ENCODE peak calls at places on chromosomes 7 and 10, in four cellular contexts. One of them, this sample, is unnamed.

GRCh38 chr10:50426485-50426884 is 175.2 kb upstream of the ASAH2 start:
- DNase-seq in stimulated activated CD4-positive, alpha-beta T cell treated with anti-CD3 and anti-CD28 coated beads, Interleukin-1b, Interleukin-23, amount 100 ng/mL, for 4 hours: no peak
- DNase-seq in frontal cortex: no peak
- DNase-seq in NCI-H345: no peak
- DNase-seq in this sample: no peak

GRCh38 chr10:43420369-43421200 is 11.6 kb upstream of the HNRNPF start:
- DNase-seq in frontal cortex: peak
- DNase-seq in stimulated activated CD4-positive, alpha-beta T cell treated with anti-CD3 and anti-CD28 coated beads, Interleukin-1b, Interleukin-23, amount 100 ng/mL, for 4 hours: peak
- DNase-seq in NCI-H345: peak
- DNase-seq in this sample: peak

GRCh38 chr7:30681262-30682130 is 760 bp downstream of the CRHR2 start:
- DNase-seq in frontal cortex: no peak
- DNase-seq in NCI-H345: no peak
- DNase-seq in stimulated activated CD4-positive, alpha-beta T cell treated with anti-CD3 and anti-CD28 coated beads, Interleukin-1b, Interleukin-23, amount 100 ng/mL, for 4 hours: no peak
- DNase-seq in this sample: no peak

GRCh38 chr10:78913219-78914059 is 155.3 kb upstream of the ZMIZ1 start:
- DNase-seq in NCI-H345: peak
- DNase-seq in stimulated activated CD4-positive, alpha-beta T cell treated with anti-CD3 and anti-CD28 coated beads, Interleukin-1b, Interleukin-23, amount 100 ng/mL, for 4 hours: no peak
- DNase-seq in frontal cortex: peak
- DNase-seq in this sample: peak

GRCh38 chr10:80443531-80443974 is 10.6 kb upstream of the TSPAN14 start:
- DNase-seq in frontal cortex: no peak
- DNase-seq in stimulated activated CD4-positive, alpha-beta T cell treated with anti-CD3 and anti-CD28 coated beads, Interleukin-1b, Interleukin-23, amount 100 ng/mL, for 4 hours: no peak
- DNase-seq in NCI-H345: no peak
- DNase-seq in this sample: no peak

GRCh38 chr7:157484411-157485081 is 147.7 kb downstream of the DNAJB6 start:
- DNase-seq in stimulated activated CD4-positive, alpha-beta T cell treated with anti-CD3 and anti-CD28 coated beads, Interleukin-1b, Interleukin-23, amount 100 ng/mL, for 4 hours: no peak
- DNase-seq in NCI-H345: no peak
- DNase-seq in frontal cortex: no peak
- DNase-seq in this sample: no peak

GRCh38 chr7:70030745-70031144 is 432.5 kb downstream of the AUTS2 start:
- DNase-seq in stimulated activated CD4-positive, alpha-beta T cell treated with anti-CD3 and anti-CD28 coated beads, Interleukin-1b, Interleukin-23, amount 100 ng/mL, for 4 hours: no peak
- DNase-seq in NCI-H345: no peak
- DNase-seq in frontal cortex: no peak
- DNase-seq in this sample: no peak

GRCh38 chr7:47610506-47611044 is 28.7 kb upstream of the TNS3 start:
- DNase-seq in NCI-H345: no peak
- DNase-seq in frontal cortex: no peak
- DNase-seq in stimulated activated CD4-positive, alpha-beta T cell treated with anti-CD3 and anti-CD28 coated beads, Interleukin-1b, Interleukin-23, amount 100 ng/mL, for 4 hours: no peak
- DNase-seq in this sample: no peak

GRCh38 chr7:42035205-42035604 is 201.8 kb downstream of the GLI3 start:
- DNase-seq in NCI-H345: no peak
- DNase-seq in stimulated activated CD4-positive, alpha-beta T cell treated with anti-CD3 and anti-CD28 coated beads, Interleukin-1b, Interleukin-23, amount 100 ng/mL, for 4 hours: no peak
- DNase-seq in frontal cortex: no peak
- DNase-seq in this sample: no peak

GRCh38 chr10:68288680-68289079 is 43.2 kb upstream of the HNRNPH3 start:
- DNase-seq in NCI-H345: no peak
- DNase-seq in frontal cortex: no peak
- DNase-seq in stimulated activated CD4-positive, alpha-beta T cell treated with anti-CD3 and anti-CD28 coated beads, Interleukin-1b, Interleukin-23, amount 100 ng/mL, for 4 hours: no peak
- DNase-seq in this sample: no peak

GRCh38 chr10:74544106-74544505 is 282.3 kb upstream of the KAT6B start:
- DNase-seq in frontal cortex: no peak
- DNase-seq in stimulated activated CD4-positive, alpha-beta T cell treated with anti-CD3 and anti-CD28 coated beads, Interleukin-1b, Interleukin-23, amount 100 ng/mL, for 4 hours: no peak
- DNase-seq in NCI-H345: no peak
- DNase-seq in this sample: no peak

GRCh38 chr10:103327906-103328305 is 23.0 kb downstream of the PCGF6 start:
- DNase-seq in frontal cortex: no peak
- DNase-seq in stimulated activated CD4-positive, alpha-beta T cell treated with anti-CD3 and anti-CD28 coated beads, Interleukin-1b, Interleukin-23, amount 100 ng/mL, for 4 hours: no peak
- DNase-seq in NCI-H345: no peak
- DNase-seq in this sample: no peak

GRCh38 chr7:94303736-94304135 is 91.0 kb upstream of the COL1A2 start:
- DNase-seq in NCI-H345: no peak
- DNase-seq in stimulated activated CD4-positive, alpha-beta T cell treated with anti-CD3 and anti-CD28 coated beads, Interleukin-1b, Interleukin-23, amount 100 ng/mL, for 4 hours: no peak
- DNase-seq in frontal cortex: no peak
- DNase-seq in this sample: no peak

GRCh38 chr7:50808282-50808888 is 25.7 kb upstream of the GRB10 start:
- DNase-seq in stimulated activated CD4-positive, alpha-beta T cell treated with anti-CD3 and anti-CD28 coated beads, Interleukin-1b, Interleukin-23, amount 100 ng/mL, for 4 hours: no peak
- DNase-seq in NCI-H345: no peak
- DNase-seq in frontal cortex: no peak
- DNase-seq in this sample: no peak

GRCh38 chr7:2876031-2876862 is 32.1 kb upstream of the GNA12 start:
- DNase-seq in NCI-H345: peak
- DNase-seq in frontal cortex: no peak
- DNase-seq in stimulated activated CD4-positive, alpha-beta T cell treated with anti-CD3 and anti-CD28 coated beads, Interleukin-1b, Interleukin-23, amount 100 ng/mL, for 4 hours: no peak
- DNase-seq in this sample: no peak

GRCh38 chr7:101740981-101741725 is 76.3 kb upstream of the CUX1 start:
- DNase-seq in stimulated activated CD4-positive, alpha-beta T cell treated with anti-CD3 and anti-CD28 coated beads, Interleukin-1b, Interleukin-23, amount 100 ng/mL, for 4 hours: no peak
- DNase-seq in NCI-H345: no peak
- DNase-seq in frontal cortex: no peak
- DNase-seq in this sample: no peak

GRCh38 chr7:44157116-44158059 is 16.3 kb upstream of the MYL7 start:
- DNase-seq in stimulated activated CD4-positive, alpha-beta T cell treated with anti-CD3 and anti-CD28 coated beads, Interleukin-1b, Interleukin-23, amount 100 ng/mL, for 4 hours: no peak
- DNase-seq in frontal cortex: no peak
- DNase-seq in NCI-H345: no peak
- DNase-seq in this sample: no peak

GRCh38 chr7:95511716-95512260 is 26.0 kb downstream of the ASB4 start:
- DNase-seq in NCI-H345: peak
- DNase-seq in stimulated activated CD4-positive, alpha-beta T cell treated with anti-CD3 and anti-CD28 coated beads, Interleukin-1b, Interleukin-23, amount 100 ng/mL, for 4 hours: peak
- DNase-seq in frontal cortex: peak
- DNase-seq in this sample: peak

GRCh38 chr10:18616337-18616736 is 35.0 kb downstream of the NSUN6 start:
- DNase-seq in stimulated activated CD4-positive, alpha-beta T cell treated with anti-CD3 and anti-CD28 coated beads, Interleukin-1b, Interleukin-23, amount 100 ng/mL, for 4 hours: no peak
- DNase-seq in frontal cortex: no peak
- DNase-seq in NCI-H345: no peak
- DNase-seq in this sample: no peak

GRCh38 chr10:56605043-56605442 is 244.0 kb upstream of the ZWINT start:
- DNase-seq in NCI-H345: no peak
- DNase-seq in stimulated activated CD4-positive, alpha-beta T cell treated with anti-CD3 and anti-CD28 coated beads, Interleukin-1b, Interleukin-23, amount 100 ng/mL, for 4 hours: no peak
- DNase-seq in frontal cortex: no peak
- DNase-seq in this sample: peak

GRCh38 chr7:137579913-137580640 is 236.5 kb upstream of the PTN start:
- DNase-seq in NCI-H345: no peak
- DNase-seq in stimulated activated CD4-positive, alpha-beta T cell treated with anti-CD3 and anti-CD28 coated beads, Interleukin-1b, Interleukin-23, amount 100 ng/mL, for 4 hours: no peak
- DNase-seq in frontal cortex: no peak
- DNase-seq in this sample: no peak

GRCh38 chr7:54738737-54739136 is 20.3 kb downstream of the SEC61G start:
- DNase-seq in NCI-H345: no peak
- DNase-seq in frontal cortex: no peak
- DNase-seq in stimulated activated CD4-positive, alpha-beta T cell treated with anti-CD3 and anti-CD28 coated beads, Interleukin-1b, Interleukin-23, amount 100 ng/mL, for 4 hours: no peak
- DNase-seq in this sample: no peak

GRCh38 chr7:43766564-43766963 is 8.1 kb downstream of the BLVRA start:
- DNase-seq in frontal cortex: no peak
- DNase-seq in stimulated activated CD4-positive, alpha-beta T cell treated with anti-CD3 and anti-CD28 coated beads, Interleukin-1b, Interleukin-23, amount 100 ng/mL, for 4 hours: no peak
- DNase-seq in NCI-H345: no peak
- DNase-seq in this sample: no peak

GRCh38 chr7:139515266-139515665 is 8.2 kb upstream of the CLEC2L start:
- DNase-seq in NCI-H345: no peak
- DNase-seq in stimulated activated CD4-positive, alpha-beta T cell treated with anti-CD3 and anti-CD28 coated beads, Interleukin-1b, Interleukin-23, amount 100 ng/mL, for 4 hours: no peak
- DNase-seq in frontal cortex: no peak
- DNase-seq in this sample: no peak

GRCh38 chr10:98258683-98259454 is 9.1 kb downstream of the LOXL4 start:
- DNase-seq in stimulated activated CD4-positive, alpha-beta T cell treated with anti-CD3 and anti-CD28 coated beads, Interleukin-1b, Interleukin-23, amount 100 ng/mL, for 4 hours: no peak
- DNase-seq in NCI-H345: no peak
- DNase-seq in frontal cortex: no peak
- DNase-seq in this sample: no peak

GRCh38 chr7:13989944-13990295 is 454 bp upstream of the ETV1 start:
- DNase-seq in NCI-H345: peak
- DNase-seq in stimulated activated CD4-positive, alpha-beta T cell treated with anti-CD3 and anti-CD28 coated beads, Interleukin-1b, Interleukin-23, amount 100 ng/mL, for 4 hours: no peak
- DNase-seq in frontal cortex: no peak
- DNase-seq in this sample: peak